ENCODE peak calls at places on chromosomes 3 and 15, in seven cellular contexts. N, X, I, F, L, J and H are unnamed samples.

GRCh38 chr15:63374686-63375520 is 6.7 kb downstream of the CA12 start:
- DNase-seq in N (no peak), X (peak), I (no peak), F (peak), L (no peak), J (no peak), H (peak)

GRCh38 chr15:31840849-31841476 is 189.4 kb upstream of the CHRNA7 start:
- DNase-seq in N (no peak), X (no peak), I (peak), F (no peak), L (no peak), J (no peak), H (no peak)

GRCh38 chr3:16884084-16884747 is 539 bp upstream of the PLCL2 start:
- DNase-seq in N (peak), X (no peak), I (peak), F (peak), L (peak), J (no peak), H (peak)

GRCh38 chr15:75123395-75123794 is 78.3 kb upstream of the C15orf39 start:
- DNase-seq in N (no peak), X (no peak), I (no peak), F (no peak), L (no peak), J (no peak), H (no peak)

GRCh38 chr15:48675436-48675835 is 29.9 kb upstream of the FBN1 start:
- DNase-seq in N (no peak), X (no peak), I (no peak), F (no peak), L (no peak), J (no peak), H (no peak)

GRCh38 chr3:75938921-75939320 is 153.6 kb upstream of the ZNF717 start:
- DNase-seq in N (no peak), X (no peak), I (no peak), F (no peak), L (no peak), J (no peak), H (no peak)

GRCh38 chr3:66618066-66618465 is 117.2 kb upstream of the LRIG1 start:
- DNase-seq in N (no peak), X (no peak), I (no peak), F (no peak), L (no peak), J (no peak), H (no peak)

GRCh38 chr3:186959029-186959624 is 28.8 kb downstream of the ST6GAL1 start:
- DNase-seq in N (no peak), X (no peak), I (no peak), F (no peak), L (peak), J (no peak), H (no peak)

GRCh38 chr15:101325263-101326025 is 30.4 kb upstream of the SNRPA1 start:
- DNase-seq in N (peak), X (no peak), I (no peak), F (no peak), L (no peak), J (no peak), H (no peak)

GRCh38 chr3:10625307-10625706 is 119.9 kb upstream of the ATP2B2 start:
- DNase-seq in N (no peak), X (no peak), I (no peak), F (no peak), L (no peak), J (no peak), H (no peak)

GRCh38 chr3:187777331-187778046 is 32.2 kb upstream of the BCL6 start:
- DNase-seq in N (peak), X (no peak), I (peak), F (peak), L (no peak), J (no peak), H (no peak)

GRCh38 chr3:141557961-141558706 is 71.3 kb downstream of the RASA2 start:
- DNase-seq in N (no peak), X (no peak), I (no peak), F (no peak), L (no peak), J (no peak), H (no peak)

GRCh38 chr3:82130056-82130455 is 368.6 kb upstream of the GBE1 start:
- DNase-seq in N (no peak), X (no peak), I (no peak), F (no peak), L (no peak), J (no peak), H (no peak)

GRCh38 chr3:16467368-16467767 is 46.1 kb downstream of the RFTN1 start:
- DNase-seq in N (peak), X (no peak), I (no peak), F (peak), L (peak), J (no peak), H (no peak)

GRCh38 chr3:183291511-183292031 is 38.5 kb downstream of the B3GNT5 start:
- DNase-seq in N (no peak), X (no peak), I (no peak), F (no peak), L (no peak), J (no peak), H (no peak)

GRCh38 chr3:79922633-79923032 is 154.8 kb upstream of the ROBO1 start:
- DNase-seq in N (no peak), X (no peak), I (no peak), F (no peak), L (no peak), J (no peak), H (no peak)